ENCODE peak calls at places on chromosome 2, in four cellular contexts. P is IMR-90, B is K562, Z is GM12878. Y is an unnamed sample.
A peak's percentile ranks its signal among the peaks of the same experiment; 100 is the strongest.

GRCh38 chr2:100880730-100881129 is 60.8 kb downstream of the NPAS2 start:
- DNase-seq in P (peak; percentile 40), B (no peak), Z (no peak), Y (peak; percentile 91)

GRCh38 chr2:241547781-241548450 is 10.6 kb upstream of the BOK start:
- DNase-seq in P (no peak), B (no peak), Z (no peak), Y (no peak)

GRCh38 chr2:215138466-215138865 is at the start of gene ABCA12:
- DNase-seq in P (no peak), B (no peak), Z (no peak), Y (no peak)

GRCh38 chr2:58107803-58108710 is 61.5 kb downstream of the VRK2 start:
- DNase-seq in P (peak; percentile 97), B (no peak), Z (no peak), Y (peak; percentile 36)

GRCh38 chr2:15588329-15588919 is 3.2 kb upstream of the DDX1 start:
- DNase-seq in P (peak; percentile 54), B (peak; percentile 87), Z (no peak), Y (peak; percentile 68)

GRCh38 chr2:191122638-191123294 is 28.0 kb downstream of the STAT4 start:
- DNase-seq in P (no peak), B (no peak), Z (no peak), Y (no peak)

GRCh38 chr2:238024986-238025385 is 35.8 kb upstream of the SCLY start:
- DNase-seq in P (peak; percentile 89), B (no peak), Z (no peak), Y (no peak)

GRCh38 chr2:26481705-26482104 is 3.8 kb upstream of the OTOF start:
- DNase-seq in P (no peak), B (no peak), Z (no peak), Y (no peak)

GRCh38 chr2:12456293-12457151 is 260.2 kb upstream of the TRIB2 start:
- DNase-seq in P (peak; percentile 99), B (peak; percentile 92), Z (peak; percentile 3), Y (peak; percentile 58)

GRCh38 chr2:216619411-216620393 is 13.5 kb upstream of the IGFBP2 start:
- DNase-seq in P (peak; percentile 64), B (peak; percentile 6), Z (no peak), Y (no peak)

GRCh38 chr2:113061896-113062770 is 3.1 kb downstream of the IL36RN start:
- DNase-seq in P (no peak), B (no peak), Z (no peak), Y (no peak)

GRCh38 chr2:237514474-237515130 is 27.6 kb downstream of the MLPH start:
- DNase-seq in P (no peak), B (no peak), Z (no peak), Y (no peak)

GRCh38 chr2:70471129-70471528 is 82.5 kb downstream of the TGFA start:
- DNase-seq in P (no peak), B (no peak), Z (no peak), Y (no peak)

DNA sequence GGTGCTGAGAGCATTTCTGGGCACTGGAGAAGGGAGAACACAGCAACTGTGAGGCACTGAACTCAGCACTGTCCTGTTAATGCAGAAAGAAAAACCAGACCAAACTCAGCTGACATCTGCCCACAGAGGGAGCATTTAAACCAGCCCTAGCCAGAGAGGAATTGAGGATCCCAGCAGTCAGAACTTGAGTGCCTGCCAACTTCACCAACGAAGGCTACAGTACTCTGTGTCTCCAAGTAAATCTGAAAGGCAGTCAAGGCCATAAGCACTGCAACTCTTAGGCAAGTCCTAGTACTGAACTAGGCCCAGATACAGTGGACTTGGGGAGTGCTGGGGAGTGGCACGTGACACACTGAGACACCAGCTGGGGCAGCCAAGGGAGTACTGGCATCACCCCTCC is 176.2 kb upstream of the ZC3H15 start:
- DNase-seq in P (peak; percentile 51), B (no peak), Z (no peak), Y (no peak)
- TF ChIP-seq FOS in P (no peak), B (no peak), Z (no peak), Y (no peak)

GRCh38 chr2:49154140-49154539 is at the start of gene FSHR:
- DNase-seq in P (no peak), B (no peak), Z (no peak), Y (no peak)

GRCh38 chr2:49154891-49155290 is 576 bp upstream of the FSHR start:
- DNase-seq in P (no peak), B (no peak), Z (no peak), Y (no peak)

GRCh38 chr2:49153231-49153630 is 1.1 kb downstream of the FSHR start:
- DNase-seq in P (no peak), B (no peak), Z (no peak), Y (no peak)

GRCh38 chr2:49152824-49153223 is 1.5 kb downstream of the FSHR start:
- DNase-seq in P (no peak), B (no peak), Z (no peak), Y (no peak)
- H3K27ac ChIP-seq in P (no peak overlapping the region), B (no peak overlapping the region), Z (no peak overlapping the region), Y (no peak overlapping the region)

DNA sequence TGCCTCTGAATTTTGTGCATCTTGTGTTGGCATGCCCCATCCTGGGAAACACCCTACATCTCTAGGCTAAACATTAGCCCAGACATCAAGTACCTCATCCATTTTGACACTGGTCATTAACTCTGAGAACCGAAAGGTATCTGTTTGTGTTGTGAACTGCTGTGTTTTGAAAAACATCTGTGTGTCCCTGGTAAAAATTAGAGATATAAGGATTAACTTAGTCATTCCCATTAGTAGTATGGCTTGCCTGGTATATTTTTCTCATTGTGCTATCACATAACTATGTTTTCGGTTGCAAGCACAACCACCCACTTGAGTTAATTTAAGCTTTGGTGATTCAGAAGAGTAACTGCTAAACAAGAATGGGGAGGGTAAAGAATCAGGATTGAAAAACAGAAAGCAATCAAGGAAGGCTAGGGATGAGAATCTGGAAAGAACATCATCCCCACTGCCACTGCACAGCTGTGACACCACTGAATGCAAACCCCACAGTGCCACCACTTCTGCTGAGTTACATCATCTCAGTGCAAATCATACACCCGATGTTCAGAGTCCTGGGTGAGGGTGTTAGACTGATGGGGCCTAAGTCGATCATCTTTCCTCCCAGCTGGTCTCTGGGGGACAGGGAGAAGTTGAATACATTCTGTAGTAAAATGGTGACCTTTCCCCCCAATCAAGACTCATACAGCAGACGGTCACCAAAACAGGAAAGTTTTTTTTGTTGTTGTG is 234.0 kb downstream of the EPHA4 start:
- DNase-seq in P (no peak), B (no peak), Z (peak; percentile 13), Y (no peak)
- TF ChIP-seq FOS in P (no peak), B (no peak), Z (no peak), Y (no peak)

GRCh38 chr2:42084231-42084671 is 36.4 kb downstream of the PKDCC start:
- DNase-seq in P (peak; percentile 84), B (no peak), Z (no peak), Y (no peak)
- H3K27ac ChIP-seq in P (peak overlapping the region; percentile 80), B (no peak overlapping the region), Z (no peak overlapping the region), Y (no peak overlapping the region)

Y was measured in endothelial cell of umbilical vein.